ENCODE peak calls at places on chromosomes 7 and 10, in nine cellular contexts. H is left ventricle myocardium inferior, N is fibroblast of lung, B is colonic mucosa, E is hepatocyte, P is thoracic aorta, G is mammary epithelial cell, J is cardiac muscle cell, I is psoas muscle. M is an unnamed sample. For H3K36me3, the result is how much of the 10 kb centered on the place peaks cover.

GRCh38 chr10:63614371-63614891 is 93.2 kb downstream of the REEP3 start:
- DNase-seq in H (no peak), N (peak), B (no peak), E (no peak), P (no peak), G (peak), J (peak), I (no peak), M (no peak)

GRCh38 chr7:22296265-22296566 is 60.7 kb downstream of the RAPGEF5 start:
- DNase-seq in H (no peak), N (no peak), B (no peak), E (no peak), P (no peak), G (peak), J (no peak), I (no peak), M (no peak)

GRCh38 chr10:88989824-88990527 is 622 bp upstream of the FAS start:
- DNase-seq in H (no peak), N (peak), B (no peak), E (peak), P (no peak), G (peak), J (peak), I (peak), M (no peak)

GRCh38 chr10:121024905-121025584 is 173.9 kb downstream of the WDR11 start:
- DNase-seq in H (no peak), N (no peak), B (no peak), E (no peak), P (no peak), G (peak), J (no peak), I (no peak), M (no peak)

GRCh38 chr7:18464830-18465229 is 30.7 kb upstream of the HDAC9 start:
- DNase-seq in H (no peak), N (no peak), B (no peak), E (no peak), P (no peak), G (no peak), J (no peak), I (no peak), M (no peak)

GRCh38 chr10:5640036-5640435 is 26.4 kb downstream of the ASB13 start:
- DNase-seq in H (no peak), N (no peak), B (no peak), E (no peak), P (no peak), G (no peak), J (no peak), I (no peak), M (no peak)

GRCh38 chr7:108442039-108442568 is 14.1 kb downstream of the NRCAM start:
- DNase-seq in H (no peak), N (no peak), B (no peak), E (no peak), P (no peak), G (peak), J (no peak), I (no peak), M (no peak)

GRCh38 chr10:102299873-102300272 is 54.5 kb downstream of the GBF1 start:
- DNase-seq in H (no peak), N (peak), B (no peak), E (no peak), P (no peak), G (peak), J (peak), I (no peak), M (no peak)

GRCh38 chr7:51569176-51569575 is 252.6 kb upstream of the COBL start:
- DNase-seq in H (no peak), N (no peak), B (no peak), E (no peak), P (no peak), G (no peak), J (no peak), I (no peak), M (no peak)

GRCh38 chr10:7411671-7412481 is 1.0 kb upstream of the SFMBT2 start:
- DNase-seq in H (no peak), N (no peak), B (peak), E (peak), P (no peak), G (no peak), J (no peak), I (no peak), M (no peak)

GRCh38 chr10:113739031-113739430 is 12.5 kb upstream of the PLEKHS1 start:
- DNase-seq in H (no peak), N (no peak), B (no peak), E (no peak), P (no peak), G (no peak), J (no peak), I (no peak), M (no peak)

GRCh38 chr10:17474595-17474994 is 20.2 kb upstream of the ST8SIA6 start:
- DNase-seq in H (no peak), N (peak), B (no peak), E (peak), P (no peak), G (no peak), J (peak), I (no peak), M (no peak)

GRCh38 chr7:26658080-26658697 is 206.2 kb downstream of the SKAP2 start:
- DNase-seq in H (no peak), N (no peak), B (no peak), E (no peak), P (no peak), G (no peak), J (no peak), I (no peak), M (no peak)

GRCh38 chr10:99393036-99393435 is 37.4 kb downstream of the GOT1 start:
- DNase-seq in H (no peak), N (no peak), B (no peak), E (no peak), P (no peak), G (no peak), J (no peak), I (no peak), M (no peak)

GRCh38 chr7:44477063-44477830 is 13.2 kb downstream of the NUDCD3 start:
- DNase-seq in H (peak), N (peak), B (peak), E (peak), P (no peak), G (peak), J (peak), I (peak), M (peak)

GRCh38 chr10:44763331-44763730 is 147.8 kb upstream of the TMEM72 start:
- DNase-seq in H (no peak), N (no peak), B (no peak), E (no peak), P (no peak), G (no peak), J (no peak), I (no peak), M (no peak)

GRCh38 chr7:45506059-45506458 is 68.1 kb upstream of the ADCY1 start:
- DNase-seq in H (no peak), N (no peak), B (no peak), E (no peak), P (no peak), G (no peak), J (no peak), I (no peak), M (no peak)

GRCh38 chr7:159084069-159084801 is 60.4 kb downstream of the VIPR2 start:
- DNase-seq in H (peak), N (no peak), B (no peak), E (no peak), P (no peak), G (no peak), J (no peak), I (no peak), M (peak)

GRCh38 chr10:82643076-82643475 is 768.1 kb downstream of the NRG3 start:
- DNase-seq in H (no peak), N (no peak), B (no peak), E (no peak), P (no peak), G (no peak), J (no peak), I (no peak), M (no peak)

GRCh38 chr7:81045491-81045890 is 126.6 kb upstream of the SEMA3C start:
- DNase-seq in H (no peak), N (no peak), B (no peak), E (peak), P (no peak), G (no peak), J (no peak), I (no peak), M (no peak)

GRCh38 chr7:140646931-140647647 is 6.5 kb upstream of the DENND2A start:
- DNase-seq in H (no peak), N (peak), B (peak), E (peak), P (no peak), G (no peak), J (peak), I (peak), M (no peak)

GRCh38 chr10:49435225-49435624 is 39.3 kb upstream of the DRGX start:
- DNase-seq in H (no peak), N (no peak), B (no peak), E (no peak), P (no peak), G (no peak), J (no peak), I (no peak), M (no peak)

GRCh38 chr7:84469034-84469433 is 274.4 kb upstream of the SEMA3A start:
- DNase-seq in H (no peak), N (no peak), B (no peak), E (no peak), P (no peak), G (no peak), J (peak), I (no peak), M (no peak)

GRCh38 chr7:68691261-68692216 is 906.7 kb upstream of the AUTS2 start:
- DNase-seq in H (no peak), N (peak), B (no peak), E (peak), P (no peak), G (no peak), J (peak), I (peak), M (no peak)

GRCh38 chr10:11066520-11066919 is 48.8 kb downstream of the CELF2 start:
- DNase-seq in H (no peak), N (no peak), B (no peak), E (no peak), P (no peak), G (no peak), J (no peak), I (no peak), M (no peak)

GRCh38 chr7:84479059-84479458 is 284.5 kb upstream of the SEMA3A start:
- DNase-seq in H (no peak), N (no peak), B (no peak), E (no peak), P (no peak), G (no peak), J (no peak), I (no peak), M (no peak)

GRCh38 chr7:44534501-44534900 is 6.6 kb downstream of the NPC1L1 start:
- DNase-seq in H (no peak), N (peak), B (peak), E (peak), P (no peak), G (peak), J (peak), I (no peak), M (no peak)

GRCh38 chr7:73473636-73474035 is 40.1 kb downstream of the FZD9 start:
- DNase-seq in H (no peak), N (no peak), B (no peak), E (no peak), P (no peak), G (no peak), J (no peak), I (no peak), M (no peak)

GRCh38 chr10:29022513-29022912 is 266.4 kb upstream of the LYZL1 start:
- DNase-seq in H (no peak), N (no peak), B (no peak), E (peak), P (no peak), G (no peak), J (no peak), I (no peak), M (no peak)

GRCh38 chr7:100623951-100624824 is 11.8 kb downstream of the MOSPD3 start:
- DNase-seq in H (no peak), N (no peak), B (no peak), E (no peak), P (no peak), G (no peak), J (no peak), I (no peak), M (no peak)

GRCh38 chr7:149637911-149638565 is 135.3 kb downstream of the ZNF467 start:
- DNase-seq in H (no peak), N (no peak), B (no peak), E (no peak), P (no peak), G (no peak), J (no peak), I (no peak), M (no peak)

GRCh38 chr7:100159099-100159623 is 638 bp upstream of the TRAPPC14 start:
- DNase-seq in H (no peak), N (no peak), B (no peak), E (no peak), P (no peak), G (no peak), J (no peak), I (no peak), M (no peak)

GRCh38 chr7:94368371-94368791 is 26.3 kb upstream of the COL1A2 start:
- DNase-seq in H (no peak), N (peak), B (no peak), E (peak), P (no peak), G (peak), J (peak), I (no peak), M (no peak)

GRCh38 chr10:25682203-25682950 is 251.7 kb upstream of the MYO3A start:
- DNase-seq in H (no peak), N (peak), B (no peak), E (peak), P (no peak), G (peak), J (peak), I (no peak), M (no peak)

GRCh38 chr10:62541811-62542210 is 167.6 kb downstream of the ZNF365 start:
- DNase-seq in H (peak), N (no peak), B (no peak), E (no peak), P (no peak), G (no peak), J (no peak), I (no peak), M (no peak)

GRCh38 chr10:129848571-129849451 is 115.3 kb downstream of the EBF3 start:
- DNase-seq in H (no peak), N (no peak), B (no peak), E (no peak), P (no peak), G (no peak), J (no peak), I (no peak), M (no peak)

GRCh38 chr7:52659178-52659577 is 376.3 kb upstream of the POM121L12 start:
- DNase-seq in H (no peak), N (no peak), B (no peak), E (no peak), P (no peak), G (no peak), J (no peak), I (no peak), M (no peak)

DNA sequence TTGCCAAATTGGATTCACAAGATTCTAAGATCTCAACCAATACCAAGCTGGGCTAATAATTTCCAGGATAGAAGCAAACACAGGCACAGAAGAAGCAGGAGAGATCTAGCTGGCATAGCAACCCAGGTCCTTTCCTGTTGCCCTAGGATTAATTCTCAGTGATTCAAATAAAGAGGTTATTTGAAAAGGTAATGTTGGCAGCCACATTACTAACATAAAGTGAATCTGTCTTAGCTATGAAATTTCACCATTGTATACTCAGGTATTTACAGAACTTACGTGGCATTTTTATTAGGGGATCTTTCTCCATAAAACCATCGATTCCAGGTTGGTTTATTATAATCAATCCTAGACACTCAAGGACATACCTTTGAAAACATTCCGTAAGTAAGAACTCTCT is 379.3 kb upstream of the POM121L12 start:
- DNase-seq in H (no peak), N (no peak), B (no peak), E (no peak), P (no peak), G (no peak), J (no peak), I (no peak), M (no peak)
- TF ChIP-seq CTCF in H (no peak), N (no peak), B (no peak), E (no peak), P (no peak), G (no peak), J (no peak), I (no peak), M (no peak)

GRCh38 chr7:133313575-133313974 is 60.7 kb downstream of the EXOC4 start:
- DNase-seq in H (no peak), N (no peak), B (no peak), E (no peak), P (no peak), G (no peak), J (no peak), I (no peak), M (no peak)
- H3K27ac ChIP-seq in H (no peak), N (no peak), B (no peak), E (no peak), P (no peak), G (no peak), J (no peak), I (no peak), M (no peak)

DNA sequence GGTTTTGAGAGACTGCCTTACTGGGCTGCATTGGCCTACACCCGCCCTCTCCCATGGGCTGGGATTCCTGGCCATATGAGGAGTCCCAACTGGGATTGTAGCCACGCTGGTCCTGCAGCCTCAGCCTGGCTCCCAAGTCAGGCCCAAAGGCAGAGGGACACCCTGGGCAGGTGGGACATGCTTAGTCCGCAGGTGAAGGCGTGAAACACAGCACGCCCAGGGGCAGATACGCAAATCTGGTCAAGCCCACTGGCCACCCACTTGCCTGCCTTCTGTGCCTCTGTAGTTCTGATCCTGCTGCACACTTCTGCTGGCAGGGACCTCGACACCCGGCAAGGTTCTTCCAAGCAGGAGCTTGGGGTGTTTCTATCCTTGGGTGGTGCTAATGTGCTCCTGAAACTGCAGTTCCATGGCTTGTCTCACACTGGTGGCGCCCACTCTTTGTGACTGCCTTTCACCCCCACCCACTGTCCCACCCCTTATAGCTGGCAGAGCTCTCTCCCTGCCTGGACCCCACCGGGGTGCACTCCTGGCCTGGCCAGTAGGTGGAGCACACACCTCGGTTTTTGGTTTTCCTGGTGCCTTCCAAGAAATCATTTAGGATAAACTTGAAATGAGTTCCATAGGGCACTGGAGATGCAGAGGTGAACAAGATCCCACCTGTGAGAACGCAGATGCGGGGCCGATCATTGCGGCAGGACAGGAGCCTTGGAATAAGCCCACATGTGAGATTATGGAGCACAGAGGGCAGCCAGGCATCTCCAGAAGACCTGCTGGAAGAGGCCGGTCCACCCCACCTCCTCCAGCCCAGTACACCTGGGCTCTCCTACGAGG is 47.9 kb downstream of the MKI67 start:
- DNase-seq in H (no peak), N (peak), B (peak), E (peak), P (no peak), G (no peak), J (peak), I (no peak), M (peak)
- H3K36me3 ChIP-seq in H (half or more), N (under half), B (under half), E (under half), P (under half), G (under half), J (under half), I (under half), M (half or more)

GRCh38 chr10:110387983-110388681 is 83.4 kb upstream of the SMNDC1 start:
- DNase-seq in H (no peak), N (peak), B (no peak), E (no peak), P (no peak), G (no peak), J (no peak), I (no peak), M (no peak)

GRCh38 chr10:110391541-110391940 is 86.8 kb upstream of the SMNDC1 start:
- DNase-seq in H (no peak), N (no peak), B (no peak), E (no peak), P (no peak), G (no peak), J (no peak), I (no peak), M (no peak)

GRCh38 chr10:110387617-110387982 is 82.9 kb upstream of the SMNDC1 start:
- DNase-seq in H (no peak), N (no peak), B (no peak), E (no peak), P (no peak), G (no peak), J (no peak), I (no peak), M (no peak)

GRCh38 chr10:110389250-110389649 is 84.5 kb upstream of the SMNDC1 start:
- DNase-seq in H (no peak), N (no peak), B (no peak), E (no peak), P (no peak), G (no peak), J (no peak), I (no peak), M (no peak)

DNA sequence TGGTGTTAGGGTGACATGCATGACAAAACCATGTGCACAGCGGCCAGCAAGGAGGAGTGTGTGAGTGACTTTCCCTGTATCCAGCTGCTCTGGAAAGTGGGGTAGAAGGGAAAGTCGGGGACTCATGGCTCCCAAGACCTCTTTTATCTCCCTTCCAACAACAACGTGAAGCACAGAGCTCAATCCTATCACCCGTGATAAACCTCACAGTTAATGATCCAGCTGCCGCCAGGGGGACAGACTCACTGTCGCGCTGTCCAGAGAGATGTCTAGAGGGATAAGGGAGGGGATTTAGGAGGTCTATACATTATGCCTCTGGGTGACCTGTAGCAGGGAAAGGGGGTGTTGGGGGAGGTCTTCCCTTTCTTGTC is 83.9 kb upstream of the SMNDC1 start:
- DNase-seq in H (no peak), N (no peak), B (no peak), E (no peak), P (no peak), G (no peak), J (no peak), I (no peak), M (no peak)
- TF ChIP-seq CTCF in H (no peak), N (peak), B (no peak), E (peak), P (no peak), G (no peak), J (peak), I (no peak), M (no peak)

GRCh38 chr10:31341552-31341951 is 22.5 kb downstream of the ZEB1 start:
- DNase-seq in H (no peak), N (no peak), B (no peak), E (no peak), P (no peak), G (no peak), J (no peak), I (no peak), M (no peak)
- H3K27ac ChIP-seq in H (no peak), N (no peak), B (no peak), E (no peak), P (no peak), G (no peak), J (no peak), I (peak), M (no peak)

GRCh38 chr10:91838199-91838598 is 40.0 kb downstream of the TNKS2 start:
- DNase-seq in H (no peak), N (no peak), B (no peak), E (no peak), P (no peak), G (no peak), J (no peak), I (no peak), M (no peak)
- H3K36me3 ChIP-seq in H (half or more), N (under half), B (under half), E (under half), P (half or more), G (under half), J (half or more), I (half or more), M (half or more)

GRCh38 chr10:73786512-73786885 is 1.1 kb downstream of the ZSWIM8 start:
- DNase-seq in H (no peak), N (no peak), B (no peak), E (no peak), P (no peak), G (no peak), J (no peak), I (no peak), M (no peak)
- TF ChIP-seq CTCF in H (no peak), N (no peak), B (no peak), E (no peak), P (no peak), G (no peak), J (no peak), I (no peak), M (no peak)